ENCODE peak calls at places on chromosomes 11 and 22, in five cellular contexts. One of them, this sample, is unnamed.
A peak's percentile ranks its signal among the peaks of the same experiment; 100 is the strongest.

GRCh38 chr22:40890881-40891280 is 29.0 kb upstream of the DNAJB7 start:
- DNase-seq in HFF-Myc: peak; percentile 65
- DNase-seq in cardiac fibroblast: no peak
- DNase-seq in AG04449: no peak
- DNase-seq in HCT116: no peak
- DNase-seq in this sample: peak; percentile 52

GRCh38 chr11:121929581-121929980 is 186.4 kb downstream of the BLID start:
- DNase-seq in HFF-Myc: no peak
- DNase-seq in cardiac fibroblast: peak; percentile 74
- DNase-seq in AG04449: no peak
- DNase-seq in HCT116: no peak
- DNase-seq in this sample: peak; percentile 68

GRCh38 chr11:117613521-117613920 is 183.5 kb downstream of the DSCAML1 start:
- DNase-seq in HFF-Myc: no peak
- DNase-seq in cardiac fibroblast: no peak
- DNase-seq in AG04449: no peak
- DNase-seq in HCT116: no peak
- DNase-seq in this sample: no peak

GRCh38 chr11:88535916-88536547 is 198.5 kb upstream of the CTSC start:
- DNase-seq in HFF-Myc: peak; percentile 58
- DNase-seq in cardiac fibroblast: peak; percentile 92
- DNase-seq in AG04449: no peak
- DNase-seq in HCT116: peak; percentile 77
- DNase-seq in this sample: peak; percentile 91

GRCh38 chr11:70326365-70326803 is 55.9 kb downstream of the PPFIA1 start:
- DNase-seq in HFF-Myc: no peak
- DNase-seq in cardiac fibroblast: peak; percentile 90
- DNase-seq in AG04449: peak; percentile 23
- DNase-seq in HCT116: no peak
- DNase-seq in this sample: peak; percentile 88

GRCh38 chr22:24471570-24471969 is 23.6 kb upstream of the UPB1 start:
- DNase-seq in HFF-Myc: no peak
- DNase-seq in cardiac fibroblast: peak; percentile 94
- DNase-seq in AG04449: no peak
- DNase-seq in HCT116: no peak
- DNase-seq in this sample: peak; percentile 40

GRCh38 chr11:102783720-102784119 is 3.3 kb upstream of the MMP10 start:
- DNase-seq in HFF-Myc: no peak
- DNase-seq in cardiac fibroblast: no peak
- DNase-seq in AG04449: no peak
- DNase-seq in HCT116: no peak
- DNase-seq in this sample: no peak

GRCh38 chr11:61128947-61129346 is 26.7 kb downstream of the CD5 start:
- DNase-seq in HFF-Myc: no peak
- DNase-seq in cardiac fibroblast: no peak
- DNase-seq in AG04449: no peak
- DNase-seq in HCT116: no peak
- DNase-seq in this sample: no peak

GRCh38 chr22:30694171-30694637 is 470 bp upstream of the OSBP2 start:
- DNase-seq in HFF-Myc: no peak
- DNase-seq in cardiac fibroblast: peak; percentile 25
- DNase-seq in AG04449: no peak
- DNase-seq in HCT116: peak; percentile 29
- DNase-seq in this sample: peak; percentile 17

GRCh38 chr22:21591695-21592094 is 24.2 kb downstream of the UBE2L3 start:
- DNase-seq in HFF-Myc: no peak
- DNase-seq in cardiac fibroblast: no peak
- DNase-seq in AG04449: no peak
- DNase-seq in HCT116: no peak
- DNase-seq in this sample: no peak

GRCh38 chr11:58770627-58771457 is 39.1 kb upstream of the GLYAT start:
- DNase-seq in HFF-Myc: peak; percentile 31
- DNase-seq in cardiac fibroblast: no peak
- DNase-seq in AG04449: no peak
- DNase-seq in HCT116: peak; percentile 67
- DNase-seq in this sample: peak; percentile 73

GRCh38 chr11:4695442-4695841 is 2.2 kb downstream of the OR51E2 start:
- DNase-seq in HFF-Myc: no peak
- DNase-seq in cardiac fibroblast: no peak
- DNase-seq in AG04449: no peak
- DNase-seq in HCT116: no peak
- DNase-seq in this sample: no peak

GRCh38 chr11:111696556-111696955 is 69.6 kb downstream of the PPP2R1B start:
- DNase-seq in HFF-Myc: no peak
- DNase-seq in cardiac fibroblast: peak; percentile 20
- DNase-seq in AG04449: no peak
- DNase-seq in HCT116: no peak
- DNase-seq in this sample: peak; percentile 77

GRCh38 chr11:81585534-81585933 is 1148.1 kb downstream of the FAM181B start:
- DNase-seq in HFF-Myc: no peak
- DNase-seq in cardiac fibroblast: no peak
- DNase-seq in AG04449: no peak
- DNase-seq in HCT116: no peak
- DNase-seq in this sample: no peak

GRCh38 chr22:21690401-21690801 is 24.6 kb downstream of the PPIL2 start:
- DNase-seq in HFF-Myc: no peak
- DNase-seq in cardiac fibroblast: no peak
- DNase-seq in AG04449: no peak
- DNase-seq in HCT116: no peak
- DNase-seq in this sample: no peak

GRCh38 chr22:25409240-25409639 is 155.2 kb upstream of the GRK3 start:
- DNase-seq in HFF-Myc: no peak
- DNase-seq in cardiac fibroblast: no peak
- DNase-seq in AG04449: no peak
- DNase-seq in HCT116: no peak
- DNase-seq in this sample: no peak

GRCh38 chr11:129323896-129324522 is 51.6 kb upstream of the BARX2 start:
- DNase-seq in HFF-Myc: no peak
- DNase-seq in cardiac fibroblast: peak; percentile 57
- DNase-seq in AG04449: no peak
- DNase-seq in HCT116: no peak
- DNase-seq in this sample: peak; percentile 76

GRCh38 chr11:94417386-94417987 is 16.3 kb upstream of the GPR83 start:
- DNase-seq in HFF-Myc: peak; percentile 15
- DNase-seq in cardiac fibroblast: peak; percentile 63
- DNase-seq in AG04449: peak; percentile 14
- DNase-seq in HCT116: peak; percentile 2
- DNase-seq in this sample: peak; percentile 52

GRCh38 chr11:14672635-14673034 is 29.0 kb downstream of the PDE3B start:
- DNase-seq in HFF-Myc: no peak
- DNase-seq in cardiac fibroblast: no peak
- DNase-seq in AG04449: no peak
- DNase-seq in HCT116: no peak
- DNase-seq in this sample: peak; percentile 45

GRCh38 chr11:89437317-89437716 is 53.9 kb downstream of the NOX4 start:
- DNase-seq in HFF-Myc: no peak
- DNase-seq in cardiac fibroblast: peak; percentile 1
- DNase-seq in AG04449: no peak
- DNase-seq in HCT116: no peak
- DNase-seq in this sample: no peak

GRCh38 chr22:22403306-22403705 is 105.2 kb downstream of the ZNF280B start:
- DNase-seq in HFF-Myc: no peak
- DNase-seq in cardiac fibroblast: no peak
- DNase-seq in AG04449: no peak
- DNase-seq in HCT116: no peak
- DNase-seq in this sample: no peak

GRCh38 chr11:129319751-129320150 is 55.9 kb upstream of the BARX2 start:
- DNase-seq in HFF-Myc: no peak
- DNase-seq in cardiac fibroblast: no peak
- DNase-seq in AG04449: no peak
- DNase-seq in HCT116: no peak
- DNase-seq in this sample: no peak

GRCh38 chr11:74443071-74443864 is 24.1 kb downstream of the KCNE3 start:
- DNase-seq in HFF-Myc: no peak
- DNase-seq in cardiac fibroblast: peak; percentile 26
- DNase-seq in AG04449: no peak
- DNase-seq in HCT116: peak; percentile 19
- DNase-seq in this sample: no peak

GRCh38 chr22:35835998-35836691 is 118.5 kb downstream of the APOL5 start:
- DNase-seq in HFF-Myc: peak; percentile 93
- DNase-seq in cardiac fibroblast: peak; percentile 91
- DNase-seq in AG04449: peak; percentile 45
- DNase-seq in HCT116: peak; percentile 68
- DNase-seq in this sample: peak; percentile 92

GRCh38 chr11:123301696-123302400 is 106.8 kb upstream of the CLMP start:
- DNase-seq in HFF-Myc: no peak
- DNase-seq in cardiac fibroblast: peak; percentile 44
- DNase-seq in AG04449: no peak
- DNase-seq in HCT116: peak; percentile 18
- DNase-seq in this sample: peak; percentile 25
- H3K4me3 ChIP-seq in HFF-Myc: peak overlapping the region; percentile 18
- H3K4me3 ChIP-seq in cardiac fibroblast: peak overlapping the region; percentile 26
- H3K4me3 ChIP-seq in AG04449: peak overlapping the region; percentile 47
- H3K4me3 ChIP-seq in HCT116: peak overlapping the region; percentile 14
- H3K4me3 ChIP-seq in this sample: peak overlapping the region; percentile 50

GRCh38 chr22:37983860-37984791 is at the start of gene SOX10:
- DNase-seq in HFF-Myc: no peak
- DNase-seq in cardiac fibroblast: no peak
- DNase-seq in AG04449: no peak
- DNase-seq in HCT116: no peak
- DNase-seq in this sample: no peak

GRCh38 chr22:37981282-37982011 is 2.9 kb downstream of the SOX10 start:
- DNase-seq in HFF-Myc: no peak
- DNase-seq in cardiac fibroblast: no peak
- DNase-seq in AG04449: no peak
- DNase-seq in HCT116: no peak
- DNase-seq in this sample: no peak

GRCh38 chr22:37985050-37985585 is 763 bp upstream of the SOX10 start:
- DNase-seq in HFF-Myc: no peak
- DNase-seq in cardiac fibroblast: no peak
- DNase-seq in AG04449: no peak
- DNase-seq in HCT116: no peak
- DNase-seq in this sample: no peak

GRCh38 chr22:37982151-37982838 is 2.1 kb downstream of the SOX10 start:
- DNase-seq in HFF-Myc: no peak
- DNase-seq in cardiac fibroblast: no peak
- DNase-seq in AG04449: no peak
- DNase-seq in HCT116: no peak
- DNase-seq in this sample: no peak

GRCh38 chr22:37982938-37983859 is 1.2 kb downstream of the SOX10 start:
- DNase-seq in HFF-Myc: no peak
- DNase-seq in cardiac fibroblast: no peak
- DNase-seq in AG04449: no peak
- DNase-seq in HCT116: no peak
- DNase-seq in this sample: no peak
- H3K4me3 ChIP-seq in HFF-Myc: no peak overlapping the region
- H3K4me3 ChIP-seq in cardiac fibroblast: no peak overlapping the region
- H3K4me3 ChIP-seq in AG04449: no peak overlapping the region
- H3K4me3 ChIP-seq in HCT116: no peak overlapping the region
- H3K4me3 ChIP-seq in this sample: no peak overlapping the region

DNA sequence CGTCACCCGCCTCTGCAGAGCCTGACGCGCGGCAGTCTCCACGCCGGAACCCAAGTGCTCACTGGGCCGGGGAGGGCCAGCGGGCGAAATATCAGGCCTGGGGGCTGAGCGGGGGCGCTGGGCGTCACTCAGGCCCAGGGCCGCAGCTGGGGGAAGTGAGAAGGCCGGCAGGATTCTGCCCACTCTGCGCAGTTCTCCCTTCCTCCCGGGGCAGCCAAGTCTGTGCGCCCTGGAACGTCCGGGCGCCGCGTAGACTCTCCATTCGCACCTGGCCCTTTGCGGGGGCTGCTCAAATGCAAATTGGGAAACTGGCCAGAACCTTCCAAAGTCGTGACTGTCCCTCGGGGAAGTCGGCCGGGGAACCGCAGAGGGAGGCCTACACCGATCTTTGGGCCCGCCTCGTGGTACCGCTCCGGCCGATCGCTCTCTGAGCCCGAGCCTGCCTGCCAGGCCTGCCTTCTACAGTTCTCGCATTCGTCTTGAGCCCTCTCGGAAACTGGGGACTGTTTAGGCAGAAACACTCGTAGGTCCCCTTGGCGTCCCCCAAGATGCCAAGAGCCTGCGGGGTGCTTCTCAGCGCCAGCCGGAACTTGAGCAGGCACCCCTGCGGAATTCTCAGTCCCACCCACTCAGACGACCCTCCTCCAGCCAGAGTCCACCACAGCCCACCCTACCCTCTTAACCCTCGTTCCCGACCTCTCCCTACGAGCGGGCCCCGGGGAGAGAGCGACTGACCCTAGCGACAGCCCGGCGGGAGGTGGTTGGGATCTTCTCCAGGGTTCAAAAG is 2.1 kb upstream of the SLC6A5 start:
- DNase-seq in HFF-Myc: no peak
- DNase-seq in cardiac fibroblast: no peak
- DNase-seq in AG04449: no peak
- DNase-seq in HCT116: no peak
- DNase-seq in this sample: no peak
- H3K4me3 ChIP-seq in HFF-Myc: no peak overlapping the region
- H3K4me3 ChIP-seq in cardiac fibroblast: no peak overlapping the region
- H3K4me3 ChIP-seq in AG04449: no peak overlapping the region
- H3K4me3 ChIP-seq in HCT116: no peak overlapping the region
- H3K4me3 ChIP-seq in this sample: no peak overlapping the region

GRCh38 chr11:80383655-80384054 is 942.8 kb upstream of the TENM4 start:
- DNase-seq in HFF-Myc: no peak
- DNase-seq in cardiac fibroblast: no peak
- DNase-seq in AG04449: no peak
- DNase-seq in HCT116: no peak
- DNase-seq in this sample: no peak
- H3K4me3 ChIP-seq in HFF-Myc: no peak overlapping the region
- H3K4me3 ChIP-seq in cardiac fibroblast: no peak overlapping the region
- H3K4me3 ChIP-seq in AG04449: no peak overlapping the region
- H3K4me3 ChIP-seq in HCT116: no peak overlapping the region
- H3K4me3 ChIP-seq in this sample: no peak overlapping the region

GRCh38 chr11:133946541-133947297 is 10.0 kb downstream of the IGSF9B start:
- DNase-seq in HFF-Myc: no peak
- DNase-seq in cardiac fibroblast: peak; percentile 19
- DNase-seq in AG04449: no peak
- DNase-seq in HCT116: no peak
- DNase-seq in this sample: no peak
- H3K4me3 ChIP-seq in HFF-Myc: no peak overlapping the region
- H3K4me3 ChIP-seq in cardiac fibroblast: no peak overlapping the region
- H3K4me3 ChIP-seq in AG04449: no peak overlapping the region
- H3K4me3 ChIP-seq in HCT116: no peak overlapping the region
- H3K4me3 ChIP-seq in this sample: no peak overlapping the region

GRCh38 chr11:612961-613300 is 2.8 kb downstream of the IRF7 start:
- DNase-seq in HFF-Myc: no peak
- DNase-seq in cardiac fibroblast: no peak
- DNase-seq in AG04449: no peak
- DNase-seq in HCT116: no peak
- DNase-seq in this sample: no peak

GRCh38 chr11:614583-615452 is 932 bp downstream of the IRF7 start:
- DNase-seq in HFF-Myc: no peak
- DNase-seq in cardiac fibroblast: no peak
- DNase-seq in AG04449: no peak
- DNase-seq in HCT116: no peak
- DNase-seq in this sample: peak; percentile 6

GRCh38 chr11:615453-616319 is at the start of gene IRF7:
- DNase-seq in HFF-Myc: peak; percentile 43
- DNase-seq in cardiac fibroblast: peak; percentile 94
- DNase-seq in AG04449: peak; percentile 37
- DNase-seq in HCT116: peak; percentile 73
- DNase-seq in this sample: peak; percentile 89

GRCh38 chr11:613369-613968 is 2.3 kb downstream of the IRF7 start:
- DNase-seq in HFF-Myc: no peak
- DNase-seq in cardiac fibroblast: peak; percentile 57
- DNase-seq in AG04449: no peak
- DNase-seq in HCT116: peak; percentile 59
- DNase-seq in this sample: peak; percentile 36

GRCh38 chr11:614091-614582 is 1.6 kb downstream of the IRF7 start:
- DNase-seq in HFF-Myc: no peak
- DNase-seq in cardiac fibroblast: no peak
- DNase-seq in AG04449: no peak
- DNase-seq in HCT116: no peak
- DNase-seq in this sample: no peak
- H3K4me3 ChIP-seq in HFF-Myc: no peak overlapping the region
- H3K4me3 ChIP-seq in cardiac fibroblast: no peak overlapping the region
- H3K4me3 ChIP-seq in AG04449: no peak overlapping the region
- H3K4me3 ChIP-seq in HCT116: no peak overlapping the region
- H3K4me3 ChIP-seq in this sample: no peak overlapping the region